ENCODE peak calls at places on chromosomes 2 and 18, in ten cellular contexts. I is A549, R is adrenal gland, U is spleen, O is K562, D is IMR-90, E is Peyer's patch, Z is HCT116, K is heart left ventricle, T is sigmoid colon. B is an unnamed sample.

GRCh38 chr2:69188174-69188900 is 175.4 kb downstream of the ANTXR1 start:
- DNase-seq in T (no peak), K (no peak), I (no peak), O (peak), U (no peak), Z (no peak), E (no peak), D (no peak), R (no peak), B (no peak)

GRCh38 chr2:30691948-30692828 is 115.1 kb downstream of the CAPN13 start:
- DNase-seq in R (no peak), U (no peak), D (peak), K (peak), T (peak), O (peak), I (peak), E (no peak), Z (no peak), B (no peak)

GRCh38 chr2:96874099-96874831 is 4.4 kb upstream of the SEMA4C start:
- DNase-seq in Z (no peak), I (no peak), O (peak), R (no peak), D (no peak), K (no peak), E (peak), T (no peak), U (peak), B (no peak)

GRCh38 chr2:28226558-28226957 is 166.1 kb upstream of the FOSL2 start:
- DNase-seq in Z (no peak), K (no peak), U (no peak), D (no peak), R (no peak), I (no peak), E (no peak), O (no peak), T (no peak), B (no peak)

GRCh38 chr2:46335404-46335965 is 38.3 kb downstream of the EPAS1 start:
- DNase-seq in D (peak), O (no peak), Z (no peak), I (peak), T (peak), E (no peak), K (peak), R (no peak), U (no peak), B (no peak)

GRCh38 chr2:156340818-156341481 is 8.4 kb upstream of the NR4A2 start:
- DNase-seq in U (peak), R (no peak), O (peak), T (no peak), D (peak), I (peak), E (peak), K (no peak), Z (no peak), B (no peak)

GRCh38 chr2:232345251-232345650 is 33.3 kb upstream of the ALPP start:
- DNase-seq in E (no peak), K (no peak), U (peak), O (no peak), D (no peak), T (peak), R (peak), I (no peak), Z (no peak), B (no peak)

GRCh38 chr2:209425082-209426071 is 1.5 kb downstream of the MAP2 start:
- DNase-seq in T (no peak), R (peak), K (no peak), E (no peak), U (no peak), O (no peak), Z (peak), D (peak), I (peak), B (no peak)

GRCh38 chr18:73750052-73750451 is 397.6 kb downstream of the FBXO15 start:
- DNase-seq in O (no peak), R (no peak), T (no peak), K (no peak), U (no peak), D (peak), E (no peak), Z (no peak), I (no peak), B (no peak)

GRCh38 chr2:207253946-207254345 is 88.2 kb upstream of the KLF7 start:
- DNase-seq in T (no peak), R (no peak), Z (no peak), O (no peak), U (no peak), E (no peak), D (peak), I (peak), K (no peak), B (no peak)

GRCh38 chr18:28594034-28594433 is 417.1 kb upstream of the CDH2 start:
- DNase-seq in R (no peak), K (no peak), I (no peak), T (no peak), U (no peak), O (no peak), Z (peak), E (no peak), D (peak), B (no peak)

GRCh38 chr18:46405832-46406538 is 251.0 kb downstream of the LOXHD1 start:
- DNase-seq in U (no peak), O (no peak), I (no peak), R (no peak), D (no peak), T (no peak), E (no peak), K (no peak), Z (no peak), B (no peak)

GRCh38 chr2:119598576-119598975 is 54.3 kb downstream of the CFAP221 start:
- DNase-seq in R (peak), Z (no peak), K (no peak), T (no peak), I (no peak), D (no peak), E (no peak), O (no peak), U (no peak), B (no peak)

GRCh38 chr2:40204268-40204667 is 247.6 kb downstream of the SLC8A1 start:
- DNase-seq in D (peak), O (no peak), E (no peak), K (no peak), Z (no peak), I (no peak), U (no peak), R (no peak), T (no peak), B (no peak)

GRCh38 chr18:830315-830901 is 18.4 kb upstream of the YES1 start:
- DNase-seq in U (no peak), R (peak), I (no peak), E (no peak), D (peak), K (peak), Z (no peak), O (peak), T (no peak), B (no peak)

GRCh38 chr18:6405237-6406074 is 9.3 kb downstream of the L3MBTL4 start:
- DNase-seq in Z (no peak), O (no peak), K (no peak), T (no peak), I (no peak), D (no peak), R (no peak), E (no peak), U (no peak), B (no peak)

GRCh38 chr2:128415768-128416039 is 97.0 kb upstream of the HS6ST1 start:
- DNase-seq in R (no peak), O (no peak), Z (no peak), K (no peak), D (no peak), E (no peak), T (no peak), I (no peak), U (no peak), B (no peak)

GRCh38 chr2:16111838-16112210 is 171.5 kb downstream of the MYCN start:
- DNase-seq in U (no peak), K (no peak), Z (no peak), T (no peak), D (no peak), I (no peak), E (no peak), R (no peak), O (no peak), B (no peak)

GRCh38 chr2:232795920-232796319 is 19.6 kb upstream of the KCNJ13 start:
- DNase-seq in T (no peak), Z (no peak), K (no peak), U (no peak), I (no peak), O (no peak), R (no peak), D (peak), E (no peak), B (no peak)

GRCh38 chr18:49020129-49020528 is 69.4 kb upstream of the SMAD7 start:
- DNase-seq in Z (no peak), R (no peak), I (no peak), O (no peak), E (no peak), U (no peak), K (no peak), D (no peak), T (no peak), B (no peak)

GRCh38 chr2:200968735-200969134 is 5.3 kb upstream of the ORC2 start:
- DNase-seq in K (no peak), E (no peak), T (no peak), D (no peak), Z (no peak), I (peak), O (no peak), U (no peak), R (no peak), B (no peak)

GRCh38 chr2:181407171-181407570 is 50.0 kb upstream of the ITGA4 start:
- DNase-seq in U (no peak), R (no peak), K (no peak), I (no peak), E (no peak), O (no peak), D (no peak), Z (no peak), T (no peak), B (no peak)

GRCh38 chr2:100272848-100273329 is 49.4 kb downstream of the LONRF2 start:
- DNase-seq in U (no peak), I (no peak), E (no peak), D (peak), R (peak), K (peak), O (no peak), Z (no peak), T (peak), B (no peak)

GRCh38 chr2:129887688-129888266 is 91.7 kb upstream of the RAB6C start:
- DNase-seq in T (no peak), Z (no peak), D (no peak), E (no peak), U (peak), K (no peak), I (no peak), R (no peak), O (no peak), B (no peak)

GRCh38 chr18:5825663-5826062 is 69.7 kb downstream of the TMEM200C start:
- DNase-seq in O (no peak), I (no peak), Z (no peak), E (no peak), R (no peak), K (no peak), T (no peak), D (no peak), U (no peak), B (no peak)

GRCh38 chr2:134354611-134355010 is 100.7 kb downstream of the MGAT5 start:
- DNase-seq in K (no peak), O (no peak), Z (no peak), R (no peak), T (no peak), U (no peak), D (no peak), I (no peak), E (no peak), B (no peak)

GRCh38 chr2:217920879-217921603 is 81.8 kb downstream of the TNS1 start:
- DNase-seq in D (peak), O (no peak), I (no peak), T (peak), Z (no peak), U (no peak), K (peak), R (peak), E (no peak), B (peak)

GRCh38 chr2:71459084-71459431 is 5.7 kb downstream of the DYSF start:
- DNase-seq in U (no peak), Z (no peak), K (no peak), O (no peak), T (no peak), R (no peak), E (no peak), I (no peak), D (no peak), B (no peak)

GRCh38 chr2:42217914-42218313 is 48.8 kb downstream of the EML4 start:
- DNase-seq in K (no peak), D (no peak), R (no peak), I (no peak), U (no peak), Z (no peak), T (no peak), E (no peak), O (no peak), B (no peak)

GRCh38 chr2:177123048-177123447 is 89.5 kb upstream of the HNRNPA3 start:
- DNase-seq in Z (no peak), E (no peak), U (no peak), I (no peak), R (no peak), D (no peak), O (no peak), K (no peak), T (no peak), B (no peak)

GRCh38 chr18:35982404-35983114 is 10.1 kb downstream of the RMP24 start:
- DNase-seq in R (no peak), Z (no peak), T (no peak), O (no peak), K (no peak), E (no peak), D (peak), I (no peak), U (no peak), B (no peak)

GRCh38 chr2:65128297-65129190 is 1.4 kb downstream of the RAB1A start:
- DNase-seq in Z (no peak), O (no peak), K (no peak), D (peak), U (no peak), E (no peak), R (no peak), I (no peak), T (no peak), B (no peak)

GRCh38 chr2:65129276-65129612 is 662 bp downstream of the RAB1A start:
- DNase-seq in O (no peak), D (no peak), Z (no peak), E (no peak), U (no peak), I (no peak), R (no peak), K (no peak), T (no peak), B (no peak)

GRCh38 chr2:65129613-65130439 is at the start of gene RAB1A:
- DNase-seq in R (peak), I (peak), D (peak), U (peak), E (peak), O (peak), Z (peak), T (peak), K (peak), B (peak)

GRCh38 chr2:65133626-65134025 is 3.7 kb upstream of the RAB1A start:
- DNase-seq in Z (no peak), U (no peak), T (no peak), O (peak), R (no peak), I (no peak), E (no peak), K (no peak), D (no peak), B (no peak)

DNA sequence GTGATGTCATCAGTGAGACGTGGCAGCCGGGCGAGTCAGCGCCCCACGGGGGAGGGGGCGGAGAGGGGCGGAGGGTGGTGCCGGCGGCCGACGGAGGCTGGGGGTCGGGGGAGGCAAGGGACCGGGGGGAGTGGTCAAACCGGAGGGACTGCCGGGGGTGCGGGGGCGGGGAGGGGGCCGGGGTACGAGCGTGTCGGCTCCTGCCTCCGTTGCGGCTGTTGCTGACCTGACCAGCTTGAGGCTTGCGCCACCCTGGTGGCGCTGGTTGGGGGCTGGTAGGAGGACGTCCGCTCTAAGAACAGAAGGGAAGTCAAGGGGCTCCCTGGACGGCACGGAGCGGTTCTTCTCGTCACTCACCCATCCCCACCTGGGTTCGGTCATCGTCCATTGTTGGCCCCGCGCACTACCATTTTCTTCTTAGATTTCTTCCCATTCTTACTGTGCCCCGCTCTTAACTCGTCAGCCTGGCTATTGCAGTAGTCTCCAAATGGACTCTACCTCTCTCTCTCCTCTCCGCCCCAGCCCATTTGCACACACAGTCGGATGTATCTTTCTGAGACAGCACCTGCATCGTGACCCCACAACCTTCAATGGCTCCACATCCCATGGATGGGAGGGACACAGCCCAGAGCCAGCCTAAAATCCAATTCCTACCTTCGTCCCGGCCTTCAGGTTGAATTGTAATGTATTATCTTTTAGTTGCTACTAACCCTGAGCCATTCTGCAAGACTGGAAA is 702 bp upstream of the RAB1A start:
- DNase-seq in I (no peak), O (no peak), E (no peak), K (no peak), D (no peak), R (no peak), Z (no peak), U (no peak), T (no peak), B (peak)
- TF ChIP-seq POLR2A in I (peak), O (no peak), E (no peak), K (no peak), D (peak), R (no peak), Z (no peak), U (peak), T (no peak), B (no peak)

DNA sequence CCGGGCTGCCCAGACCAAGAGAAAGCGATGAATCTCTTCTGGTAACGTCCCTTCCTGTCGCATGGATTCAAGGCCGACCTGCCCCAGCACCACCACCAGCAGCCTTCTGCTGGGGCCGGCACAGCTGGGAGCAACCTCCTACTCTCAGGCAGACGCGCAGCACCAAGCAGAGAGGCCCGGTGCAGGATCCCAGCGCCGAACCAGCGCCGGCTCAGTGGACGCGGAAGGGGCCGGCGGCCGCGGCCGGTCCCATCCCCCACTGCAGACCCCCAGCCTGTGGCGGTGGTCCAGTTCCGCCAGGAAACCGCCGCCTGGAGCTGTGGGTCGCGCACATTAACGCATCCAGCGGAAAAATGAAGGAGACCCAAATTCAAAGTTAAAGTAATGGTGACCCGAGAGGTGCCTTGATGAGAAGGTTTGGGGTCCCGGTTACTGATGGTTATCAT is 525 bp upstream of the MAL start:
- DNase-seq in K (no peak), T (no peak), R (no peak), Z (no peak), U (no peak), I (no peak), D (no peak), E (no peak), O (no peak), B (no peak)
- H3K4me3 ChIP-seq in K (peak), T (peak), R (no peak), Z (no peak), U (peak), I (peak), D (no peak), E (peak), O (no peak), B (peak)

DNA sequence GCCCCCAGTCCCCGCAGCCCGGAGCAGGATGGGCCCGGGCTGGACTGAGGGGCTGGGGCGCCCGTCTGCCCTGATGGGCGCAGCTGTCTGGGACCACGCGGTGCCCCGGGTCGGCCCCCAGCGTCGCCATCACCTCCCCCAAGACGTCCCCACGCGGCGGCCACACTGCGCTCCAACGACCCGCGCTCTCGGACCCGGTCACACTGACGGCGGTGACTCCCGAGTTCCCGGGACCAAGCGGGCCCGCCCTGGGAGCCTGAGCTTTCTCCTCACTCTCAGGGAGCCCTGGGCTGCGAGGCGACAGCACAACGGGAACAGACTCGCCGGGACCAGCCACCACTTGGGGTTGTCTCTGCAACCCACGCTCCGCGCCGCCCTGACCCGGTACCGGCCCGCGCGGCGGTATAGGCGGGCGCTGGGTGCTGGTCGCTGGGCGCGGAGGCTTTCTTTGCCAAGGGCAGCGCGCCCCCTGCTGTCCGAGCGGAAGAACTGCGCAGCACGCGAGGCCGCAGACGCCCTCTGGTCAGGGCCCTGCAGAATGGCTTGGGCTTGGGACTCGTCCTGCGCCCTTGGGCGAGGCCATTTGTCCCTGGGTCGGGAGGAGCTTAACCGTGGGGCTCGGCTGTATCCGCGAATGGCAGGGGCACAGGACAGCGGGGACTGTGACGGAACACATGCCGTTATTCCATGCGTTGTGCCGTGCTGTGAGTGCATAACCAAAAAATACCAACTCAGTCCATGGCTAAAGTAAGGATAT is 54.8 kb upstream of the ANKRD62 start:
- DNase-seq in E (peak), T (peak), I (peak), D (peak), U (peak), R (peak), Z (peak), O (peak), K (peak), B (peak)
- TF ChIP-seq POLR2A in E (no peak), T (no peak), I (no peak), D (peak), U (no peak), R (no peak), Z (no peak), O (no peak), K (peak), B (no peak)

GRCh38 chr2:204948364-204948763 is 403.1 kb downstream of the PARD3B start:
- DNase-seq in U (no peak), Z (no peak), O (no peak), E (no peak), R (no peak), D (no peak), T (no peak), I (no peak), K (no peak), B (no peak)

GRCh38 chr2:204948822-204949221 is 403.5 kb downstream of the PARD3B start:
- DNase-seq in E (no peak), D (no peak), U (no peak), K (no peak), I (no peak), O (no peak), R (no peak), Z (no peak), T (no peak), B (no peak)

GRCh38 chr2:204945376-204945775 is 400.1 kb downstream of the PARD3B start:
- DNase-seq in K (no peak), U (no peak), E (no peak), R (no peak), T (no peak), D (no peak), O (no peak), Z (no peak), I (no peak), B (no peak)

GRCh38 chr2:204947448-204947847 is 402.2 kb downstream of the PARD3B start:
- DNase-seq in O (no peak), E (no peak), T (no peak), R (no peak), U (no peak), Z (no peak), I (peak), D (no peak), K (no peak), B (no peak)

GRCh38 chr2:204950695-204951094 is 405.4 kb downstream of the PARD3B start:
- DNase-seq in T (no peak), R (no peak), O (no peak), D (peak), K (no peak), I (no peak), E (no peak), Z (no peak), U (no peak), B (no peak)
- H3K4me3 ChIP-seq in T (no peak), R (no peak), O (no peak), D (no peak), K (no peak), I (no peak), E (no peak), Z (no peak), U (no peak), B (no peak)

GRCh38 chr2:23513245-23513880 is 128.4 kb downstream of the KLHL29 start:
- DNase-seq in T (peak), K (no peak), U (peak), D (no peak), R (no peak), Z (no peak), E (no peak), O (no peak), I (no peak), B (no peak)
- TF ChIP-seq POLR2A in T (no peak), K (no peak), U (no peak), D (no peak), R (no peak), Z (no peak), E (no peak), O (no peak), I (no peak), B (no peak)